ENCODE peak calls at places on chromosomes 7 and 10, in eight cellular contexts. F is activated T-cell treated with anti-CD3 and anti-CD28 coated beads for 24 hours, A is AG20443, Y is endodermal cell, H is nephron progenitor cell, C is lower lobe of right lung, I is glomerular endothelial cell, D is T-helper 1 cell. M is an unnamed sample.

GRCh38 chr10:29530112-29530976 is 104.4 kb downstream of the SVIL start:
- DNase-seq in F (no peak), A (no peak), Y (no peak), H (no peak), C (no peak), I (no peak), D (no peak), M (no peak)

GRCh38 chr7:36260481-36260880 is 107.4 kb downstream of the EEPD1 start:
- DNase-seq in F (no peak), A (no peak), Y (no peak), H (no peak), C (no peak), I (no peak), D (no peak), M (no peak)

GRCh38 chr7:69402696-69403095 is 195.6 kb upstream of the AUTS2 start:
- DNase-seq in F (no peak), A (no peak), Y (no peak), H (no peak), C (no peak), I (no peak), D (no peak), M (no peak)

GRCh38 chr10:48455392-48456151 is 149.1 kb downstream of the MAPK8 start:
- DNase-seq in F (no peak), A (no peak), Y (peak; percentile 41), H (peak; percentile 6), C (no peak), I (no peak), D (no peak), M (no peak)

GRCh38 chr10:38143587-38143986 is 49.5 kb downstream of the ZNF37A start:
- DNase-seq in F (no peak), A (peak; percentile 13), Y (no peak), H (no peak), C (no peak), I (no peak), D (no peak), M (no peak)

GRCh38 chr10:104246981-104247380 is 7.7 kb upstream of the GSTO1 start:
- DNase-seq in F (no peak), A (peak; percentile 61), Y (no peak), H (no peak), C (no peak), I (no peak), D (no peak), M (no peak)

GRCh38 chr7:116899308-116899707 is 36.9 kb downstream of the CAPZA2 start:
- DNase-seq in F (no peak), A (no peak), Y (no peak), H (no peak), C (no peak), I (no peak), D (no peak), M (no peak)

GRCh38 chr7:36130236-36130945 is 22.7 kb upstream of the EEPD1 start:
- DNase-seq in F (no peak), A (no peak), Y (peak; percentile 35), H (no peak), C (no peak), I (no peak), D (no peak), M (no peak)

GRCh38 chr7:69187824-69188335 is 410.4 kb upstream of the AUTS2 start:
- DNase-seq in F (no peak), A (no peak), Y (no peak), H (no peak), C (no peak), I (no peak), D (no peak), M (no peak)

GRCh38 chr7:106372121-106372520 is 87.3 kb upstream of the NAMPT start:
- DNase-seq in F (no peak), A (no peak), Y (no peak), H (no peak), C (no peak), I (no peak), D (no peak), M (no peak)